ENCODE peak calls at places on chromosomes 16 and 17, in eight cellular contexts. W is adrenal gland, X is esophagus muscularis mucosa, D is AG09309, S is ascending aorta, J is fibroblast of lung, U is IMR-90, K is transverse colon. T is an unnamed sample.

GRCh38 chr16:49411121-49411970 is 37.7 kb downstream of the C16orf78 start:
- DNase-seq in W (no peak), X (no peak), D (no peak), S (no peak), J (no peak), U (no peak), K (no peak), T (no peak)

GRCh38 chr16:88941933-88942909 is 34.8 kb downstream of the CBFA2T3 start:
- DNase-seq in W (no peak), X (no peak), D (no peak), S (no peak), J (no peak), U (no peak), K (peak), T (no peak)

GRCh38 chr17:78882546-78883089 is 20.4 kb downstream of the CEP295NL start:
- DNase-seq in W (no peak), X (no peak), D (no peak), S (no peak), J (no peak), U (no peak), K (no peak), T (no peak)

GRCh38 chr17:50028207-50029120 is 27.4 kb upstream of the ITGA3 start:
- DNase-seq in W (no peak), X (no peak), D (peak), S (no peak), J (peak), U (peak), K (no peak), T (peak)

GRCh38 chr16:83402160-83402794 is 405.5 kb upstream of the HSBP1 start:
- DNase-seq in W (no peak), X (no peak), D (no peak), S (no peak), J (peak), U (peak), K (no peak), T (no peak)

GRCh38 chr17:82449136-82449882 is 1.2 kb downstream of the CYBC1 start:
- DNase-seq in W (no peak), X (no peak), D (no peak), S (peak), J (no peak), U (no peak), K (peak), T (no peak)

GRCh38 chr16:8262299-8262698 is 328.0 kb downstream of the TMEM114 start:
- DNase-seq in W (no peak), X (peak), D (no peak), S (no peak), J (no peak), U (no peak), K (no peak), T (no peak)

GRCh38 chr17:47864791-47865216 is 13.8 kb upstream of the SP6 start:
- DNase-seq in W (no peak), X (no peak), D (no peak), S (no peak), J (no peak), U (no peak), K (no peak), T (no peak)

GRCh38 chr16:82776466-82777146 is 149.8 kb downstream of the CDH13 start:
- DNase-seq in W (no peak), X (no peak), D (no peak), S (no peak), J (no peak), U (no peak), K (no peak), T (no peak)

GRCh38 chr17:68800731-68801130 is 154.5 kb downstream of the ABCA8 start:
- DNase-seq in W (no peak), X (no peak), D (no peak), S (no peak), J (peak), U (peak), K (no peak), T (peak)

GRCh38 chr16:53664724-53665345 is 38.8 kb downstream of the RPGRIP1L start:
- DNase-seq in W (no peak), X (no peak), D (peak), S (no peak), J (peak), U (peak), K (no peak), T (peak)

GRCh38 chr16:68079616-68080344 is 5.4 kb upstream of the NFATC3 start:
- DNase-seq in W (peak), X (peak), D (no peak), S (no peak), J (no peak), U (no peak), K (peak), T (no peak)

GRCh38 chr17:27597188-27597580 is 33.8 kb upstream of the LGALS9 start:
- DNase-seq in W (no peak), X (no peak), D (no peak), S (no peak), J (no peak), U (no peak), K (no peak), T (no peak)

GRCh38 chr16:6111390-6111789 is 1013.8 kb upstream of the EEF2KMT start:
- DNase-seq in W (no peak), X (no peak), D (no peak), S (no peak), J (peak), U (no peak), K (no peak), T (peak)

GRCh38 chr16:87335968-87336849 is 19.0 kb upstream of the C16orf95 start:
- DNase-seq in W (peak), X (no peak), D (no peak), S (no peak), J (no peak), U (no peak), K (no peak), T (no peak)

GRCh38 chr17:49993423-49994037 is 1.5 kb downstream of the DLX3 start:
- DNase-seq in W (peak), X (no peak), D (no peak), S (no peak), J (peak), U (no peak), K (no peak), T (no peak)

GRCh38 chr17:63437287-63438091 is 8.6 kb downstream of the CYB561 start:
- DNase-seq in W (peak), X (no peak), D (no peak), S (no peak), J (no peak), U (no peak), K (no peak), T (no peak)

GRCh38 chr16:89815639-89816348 is 653 bp downstream of the FANCA start:
- DNase-seq in W (no peak), X (no peak), D (no peak), S (no peak), J (no peak), U (no peak), K (no peak), T (no peak)

GRCh38 chr17:1592751-1593629 is 30.4 kb upstream of the PITPNA start:
- DNase-seq in W (no peak), X (no peak), D (no peak), S (no peak), J (no peak), U (no peak), K (peak), T (no peak)

DNA sequence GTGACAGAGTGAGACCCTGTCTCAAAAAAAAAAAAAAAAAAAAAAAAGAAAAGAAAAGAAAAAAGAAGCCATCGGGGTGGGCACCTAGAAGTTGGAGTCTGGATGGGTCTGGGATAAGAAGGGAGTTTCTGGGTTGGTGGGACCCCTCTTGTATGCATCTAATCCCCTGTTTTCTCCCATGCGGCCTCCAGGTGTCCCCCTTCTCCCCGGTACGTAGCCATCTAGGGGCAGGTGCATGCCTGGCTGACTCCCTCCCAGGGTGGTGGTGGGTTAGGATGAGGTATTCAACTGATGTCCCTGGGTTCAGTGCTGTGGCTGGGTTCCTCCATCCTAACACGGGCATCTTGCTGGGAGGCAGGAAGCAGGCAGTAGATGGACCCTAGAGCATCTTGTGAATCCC is 13.0 kb downstream of the FMNL1 start:
- DNase-seq in W (no peak), X (no peak), D (no peak), S (no peak), J (no peak), U (no peak), K (no peak), T (no peak)
- TF ChIP-seq CTCF in W (no peak), X (no peak), D (peak), S (no peak), J (peak), U (peak), K (no peak), T (peak)

GRCh38 chr17:40363480-40363838 is 1.1 kb downstream of the GJD3 start:
- DNase-seq in W (no peak), X (no peak), D (no peak), S (no peak), J (peak), U (no peak), K (peak), T (peak)
- H3K4me3 ChIP-seq in W (peak), X (peak), D (peak), S (peak), J (peak), U (peak), K (peak), T (peak)

GRCh38 chr16:66115373-66115772 is 251.1 kb upstream of the CDH5 start:
- DNase-seq in W (no peak), X (no peak), D (no peak), S (no peak), J (no peak), U (no peak), K (no peak), T (no peak)
- TF ChIP-seq CTCF in W (no peak), X (no peak), D (no peak), S (no peak), J (no peak), U (no peak), K (no peak), T (no peak)

DNA sequence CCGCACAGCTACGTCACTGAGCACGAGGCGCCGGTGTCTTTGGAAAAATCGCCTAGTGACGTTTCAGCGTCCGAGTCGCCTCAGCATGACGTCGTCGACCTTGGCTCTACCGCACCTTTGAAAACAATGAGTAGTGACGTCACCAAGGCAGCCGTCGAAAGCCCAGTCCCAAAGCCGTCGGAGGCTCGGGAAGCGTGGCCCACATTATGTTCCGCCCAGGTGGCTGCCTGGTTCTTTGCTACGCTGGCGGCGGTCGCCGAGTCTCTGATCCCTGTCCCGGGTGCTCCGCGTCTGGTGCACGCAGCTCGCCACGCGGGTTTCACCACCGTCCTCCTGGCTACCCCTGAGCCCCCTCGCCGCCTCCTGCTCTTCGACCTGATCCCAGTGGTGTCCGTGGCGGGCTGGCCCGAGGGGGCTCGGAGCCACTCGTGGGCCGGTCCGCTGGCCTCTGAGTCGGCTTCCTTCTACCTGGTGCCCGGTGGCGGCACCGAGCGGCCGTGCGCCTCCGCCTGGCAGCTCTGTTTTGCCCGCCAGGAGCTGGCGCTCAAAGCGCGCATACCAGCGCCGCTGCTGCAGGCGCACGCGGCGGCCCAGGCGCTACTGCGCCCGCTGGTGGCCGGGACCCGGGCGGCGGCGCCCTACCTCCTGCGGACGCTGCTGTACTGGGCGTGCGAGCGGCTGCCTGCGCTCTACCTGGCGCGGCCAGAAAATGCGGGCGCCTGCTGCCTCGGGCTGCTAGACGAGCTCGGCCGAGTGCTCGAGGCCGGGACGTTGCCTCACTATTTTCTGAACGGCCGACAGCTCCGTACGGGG is 1.5 kb downstream of the TMEM102 start:
- DNase-seq in W (peak), X (no peak), D (peak), S (no peak), J (peak), U (peak), K (peak), T (peak)
- H3K4me3 ChIP-seq in W (peak), X (peak), D (peak), S (peak), J (peak), U (peak), K (peak), T (peak)

GRCh38 chr16:57817680-57818079 is 15.4 kb upstream of the KIFC3 start:
- DNase-seq in W (no peak), X (no peak), D (no peak), S (no peak), J (no peak), U (no peak), K (no peak), T (no peak)

GRCh38 chr16:57813466-57813865 is 11.2 kb upstream of the KIFC3 start:
- DNase-seq in W (no peak), X (no peak), D (no peak), S (no peak), J (no peak), U (no peak), K (no peak), T (no peak)

GRCh38 chr16:57818377-57819055 is 16.2 kb upstream of the KIFC3 start:
- DNase-seq in W (no peak), X (no peak), D (no peak), S (no peak), J (no peak), U (no peak), K (no peak), T (no peak)

GRCh38 chr16:57815987-57816745 is 13.9 kb upstream of the KIFC3 start:
- DNase-seq in W (peak), X (peak), D (peak), S (peak), J (peak), U (peak), K (peak), T (peak)

DNA sequence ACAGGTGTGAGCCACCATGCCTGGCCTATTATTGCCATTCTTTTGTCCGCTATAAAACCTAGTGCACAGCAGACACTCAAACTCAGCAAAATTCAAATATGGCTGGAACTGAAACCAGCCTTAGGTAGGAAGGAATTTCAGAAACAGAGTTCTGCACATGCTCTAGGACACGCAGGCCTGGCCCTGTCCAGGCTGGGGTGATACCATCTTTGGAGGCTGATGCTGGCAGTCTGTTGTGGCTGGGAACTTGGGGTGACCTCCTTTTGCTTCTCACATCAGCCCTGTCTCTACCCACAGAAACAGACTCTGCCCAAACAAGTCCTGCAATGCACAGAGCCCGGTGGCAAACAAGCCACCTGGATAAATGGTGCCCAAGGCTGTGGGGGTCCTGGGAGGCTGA is 12.6 kb upstream of the KIFC3 start:
- DNase-seq in W (no peak), X (no peak), D (no peak), S (no peak), J (no peak), U (no peak), K (no peak), T (no peak)
- TF ChIP-seq CTCF in W (no peak), X (no peak), D (no peak), S (no peak), J (no peak), U (no peak), K (no peak), T (no peak)

GRCh38 chr17:75036643-75037268 is 10.0 kb downstream of the ATP5PD start:
- DNase-seq in W (peak), X (peak), D (no peak), S (peak), J (peak), U (peak), K (peak), T (peak)
- H3K4me3 ChIP-seq in W (no peak), X (peak), D (no peak), S (no peak), J (no peak), U (no peak), K (no peak), T (no peak)

GRCh38 chr17:61412860-61413653 is 13.4 kb downstream of the TBX2 start:
- DNase-seq in W (no peak), X (peak), D (no peak), S (peak), J (no peak), U (no peak), K (no peak), T (no peak)

GRCh38 chr17:61410555-61411089 is 11.0 kb downstream of the TBX2 start:
- DNase-seq in W (peak), X (no peak), D (no peak), S (peak), J (peak), U (peak), K (peak), T (peak)

GRCh38 chr17:61411114-61411943 is 11.7 kb downstream of the TBX2 start:
- DNase-seq in W (peak), X (no peak), D (no peak), S (peak), J (peak), U (peak), K (peak), T (peak)

GRCh38 chr17:61413654-61414133 is 14.1 kb downstream of the TBX2 start:
- DNase-seq in W (no peak), X (no peak), D (no peak), S (no peak), J (no peak), U (no peak), K (no peak), T (no peak)

GRCh38 chr17:61411944-61412859 is 12.6 kb downstream of the TBX2 start:
- DNase-seq in W (peak), X (no peak), D (no peak), S (peak), J (peak), U (peak), K (peak), T (peak)
- TF ChIP-seq CTCF in W (peak), X (no peak), D (peak), S (peak), J (peak), U (peak), K (peak), T (peak)

T was measured in astrocyte of the spinal cord.